ENCODE peak calls at places on chromosomes 2 and 18, in six cellular contexts. T, D, U, M, H and W are unnamed samples.
A peak's percentile ranks its signal among the peaks of the same experiment; 100 is the strongest.

GRCh38 chr2:37764739-37765138 is 93.3 kb upstream of the CDC42EP3 start:
- DNase-seq in T (no peak), D (no peak), U (peak; percentile 36), M (no peak), H (no peak), W (no peak)

GRCh38 chr2:226730487-226730886 is 69.1 kb downstream of the IRS1 start:
- DNase-seq in T (no peak), D (no peak), U (no peak), M (peak; percentile 31), H (no peak), W (no peak)

GRCh38 chr18:39371996-39372395 is 1806.4 kb upstream of the CELF4 start:
- DNase-seq in T (no peak), D (no peak), U (no peak), M (no peak), H (no peak), W (no peak)

GRCh38 chr2:49780949-49781348 is 626.6 kb upstream of the FSHR start:
- DNase-seq in T (no peak), D (no peak), U (no peak), M (no peak), H (no peak), W (no peak)

GRCh38 chr2:38245114-38245641 is 131.9 kb downstream of the ATL2 start:
- DNase-seq in T (no peak), D (peak; percentile 52), U (no peak), M (no peak), H (no peak), W (peak; percentile 62)

GRCh38 chr2:196224767-196225166 is 53.4 kb upstream of the STK17B start:
- DNase-seq in T (no peak), D (no peak), U (no peak), M (no peak), H (no peak), W (no peak)

GRCh38 chr2:237581751-237582746 is 8.5 kb downstream of the RAB17 start:
- DNase-seq in T (peak; percentile 19), D (peak; percentile 83), U (peak; percentile 79), M (no peak), H (peak; percentile 84), W (peak; percentile 83)

GRCh38 chr2:28588231-28588725 is 92.4 kb downstream of the PLB1 start:
- DNase-seq in T (no peak), D (no peak), U (no peak), M (no peak), H (no peak), W (no peak)

GRCh38 chr2:112887904-112888303 is 23.1 kb upstream of the IL37 start:
- DNase-seq in T (no peak), D (no peak), U (no peak), M (no peak), H (no peak), W (no peak)

GRCh38 chr18:32920796-32921787 is 148.3 kb upstream of the KLHL14 start:
- DNase-seq in T (no peak), D (no peak), U (peak; percentile 89), M (no peak), H (no peak), W (no peak)
- TF ChIP-seq POLR2AphosphoS5 in T (no peak), D (no peak), U (peak; percentile 41), M (no peak), H (no peak), W (no peak)

GRCh38 chr2:201916565-201916964 is 110.2 kb downstream of the CDK15 start:
- DNase-seq in T (no peak), D (no peak), U (no peak), M (no peak), H (no peak), W (no peak)

GRCh38 chr2:201915446-201915845 is 109.1 kb downstream of the CDK15 start:
- DNase-seq in T (no peak), D (no peak), U (no peak), M (no peak), H (no peak), W (no peak)

GRCh38 chr2:201923436-201923975 is 110.1 kb upstream of the FZD7 start:
- DNase-seq in T (no peak), D (no peak), U (no peak), M (no peak), H (no peak), W (no peak)

GRCh38 chr2:201923991-201924390 is 109.7 kb upstream of the FZD7 start:
- DNase-seq in T (no peak), D (no peak), U (no peak), M (no peak), H (no peak), W (no peak)

DNA sequence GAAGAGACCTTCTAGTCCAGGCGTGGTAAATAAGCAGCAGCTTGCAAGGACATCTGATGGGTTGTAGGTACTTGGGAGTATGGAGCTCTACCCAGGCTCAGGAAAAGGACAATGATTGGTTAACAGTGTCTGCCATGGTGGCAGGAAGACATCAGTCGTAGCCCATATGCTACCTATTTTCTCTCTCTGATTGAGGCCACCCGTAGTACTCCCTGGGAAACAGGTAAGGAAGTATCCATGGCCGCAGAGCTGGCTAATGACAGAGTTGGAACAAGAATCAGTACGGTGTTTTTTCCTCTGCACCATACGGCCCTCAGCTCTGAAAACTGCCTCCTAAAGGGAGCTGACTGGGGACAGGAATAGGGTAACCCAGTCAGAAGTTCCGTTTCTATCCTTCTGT is 112.6 kb downstream of the CDK15 start:
- DNase-seq in T (no peak), D (no peak), U (no peak), M (no peak), H (no peak), W (no peak)
- H3K4me3 ChIP-seq in T (no peak overlapping the region), D (no peak overlapping the region), U (no peak overlapping the region), M (no peak overlapping the region), H (no peak overlapping the region), W (no peak overlapping the region)

DNA sequence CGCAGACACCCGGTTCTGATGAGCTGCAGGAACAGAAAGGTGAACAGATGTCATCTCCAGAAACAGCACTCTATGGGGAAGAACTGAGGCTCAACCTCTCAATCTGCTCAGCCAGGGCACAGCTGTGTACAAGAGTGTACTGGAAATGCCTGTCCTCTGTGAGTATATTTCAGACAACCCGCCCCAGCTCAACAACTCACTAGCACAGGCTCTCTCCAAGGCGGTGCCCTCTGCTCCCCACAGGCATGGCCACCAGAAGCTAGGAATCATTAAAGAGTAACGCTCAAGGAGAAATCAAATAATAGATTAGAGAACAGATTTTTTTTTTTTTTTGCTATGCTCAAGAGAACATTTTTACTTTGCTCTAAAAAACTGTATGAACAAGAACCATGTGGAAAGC is 43.8 kb downstream of the WDFY1 start:
- DNase-seq in T (no peak), D (no peak), U (no peak), M (no peak), H (no peak), W (no peak)
- TF ChIP-seq POLR2A in T (no peak), D (no peak), U (no peak), M (no peak), H (no peak), W (no peak)

DNA sequence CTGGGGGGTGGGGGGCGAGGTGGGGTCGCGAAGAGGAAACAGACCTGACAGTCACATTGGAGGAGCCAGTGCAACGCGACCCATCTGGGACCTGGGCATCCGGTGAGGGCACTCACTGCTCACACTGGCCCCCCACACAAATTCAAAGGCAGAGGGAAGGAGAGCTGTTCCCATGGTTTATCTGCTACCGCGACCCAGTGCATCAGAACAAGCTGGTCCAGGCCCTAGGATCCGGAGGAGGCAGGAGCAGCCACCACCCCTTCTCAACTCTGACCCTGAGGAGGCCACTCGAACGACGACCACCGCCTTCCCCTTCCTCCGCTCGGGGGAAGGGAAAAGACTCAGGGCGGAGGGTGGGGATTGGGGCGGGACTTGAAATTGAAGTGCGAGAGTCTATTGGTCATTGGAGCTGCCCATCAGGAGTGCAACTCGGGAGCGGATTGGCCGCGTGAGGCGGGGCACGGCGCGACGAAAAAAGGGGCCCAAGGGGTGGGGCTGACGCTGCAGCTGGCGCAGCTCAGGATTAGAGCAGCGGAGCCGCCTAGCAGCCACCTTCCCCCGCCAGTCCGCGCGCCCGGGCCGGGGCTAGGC is at the start of gene CDK5R2:
- DNase-seq in T (peak; percentile 81), D (peak; percentile 51), U (peak; percentile 77), M (peak; percentile 80), H (peak; percentile 65), W (peak; percentile 92)
- TF ChIP-seq POLR2AphosphoS5 in T (no peak), D (peak; percentile 47), U (no peak), M (peak; percentile 63), H (no peak), W (no peak)

GRCh38 chr18:8707946-8708345 is 2.6 kb downstream of the MTCL1 start:
- DNase-seq in T (no peak), D (no peak), U (no peak), M (no peak), H (no peak), W (no peak)

GRCh38 chr18:8706545-8706980 is 1.2 kb downstream of the MTCL1 start:
- DNase-seq in T (no peak), D (no peak), U (no peak), M (no peak), H (no peak), W (no peak)

GRCh38 chr18:8708670-8709069 is 3.3 kb downstream of the MTCL1 start:
- DNase-seq in T (no peak), D (no peak), U (no peak), M (no peak), H (no peak), W (no peak)

GRCh38 chr18:8705941-8706544 is 687 bp downstream of the MTCL1 start:
- DNase-seq in T (no peak), D (no peak), U (peak; percentile 20), M (no peak), H (no peak), W (peak; percentile 90)

GRCh38 chr18:8706981-8707940 is 1.9 kb downstream of the MTCL1 start:
- DNase-seq in T (no peak), D (peak; percentile 32), U (peak; percentile 70), M (no peak), H (peak; percentile 59), W (no peak)
- H3K4me3 ChIP-seq in T (peak overlapping the region; percentile 61), D (peak overlapping the region; percentile 62), U (peak overlapping the region; percentile 98), M (peak overlapping the region; percentile 65), H (peak overlapping the region; percentile 77), W (peak overlapping the region; percentile 78)